ENCODE peak calls at places on chromosomes 16 and 17, in four cellular contexts. H is fibroblast of mammary gland, T is Peyer's patch, S is tibial nerve. C is an unnamed sample.

GRCh38 chr17:64073771-64074703 is 53.6 kb upstream of the ICAM2 start:
- DNase-seq in T (no peak), H (no peak), S (no peak), C (no peak)

GRCh38 chr16:75632857-75633256 is 9.8 kb upstream of the ADAT1 start:
- DNase-seq in S (no peak), T (no peak), H (no peak), C (no peak)

GRCh38 chr17:320139-320538 is 32.5 kb downstream of the RPH3AL start:
- DNase-seq in H (no peak), T (peak; percentile 30), S (no peak), C (peak; percentile 34)

GRCh38 chr17:11645426-11645825 is 47.2 kb downstream of the DNAH9 start:
- DNase-seq in S (no peak), H (no peak), T (no peak), C (no peak)

GRCh38 chr16:15690296-15690695 is 40.3 kb downstream of the NDE1 start:
- DNase-seq in S (no peak), H (peak; percentile 37), T (no peak), C (no peak)

GRCh38 chr16:84281077-84281476 is 13.6 kb upstream of the WFDC1 start:
- DNase-seq in H (peak; percentile 30), T (no peak), S (no peak), C (peak; percentile 30)

GRCh38 chr16:85555549-85556455 is 57.3 kb upstream of the GSE1 start:
- DNase-seq in T (peak; percentile 76), S (peak; percentile 33), H (peak; percentile 30), C (peak; percentile 56)

GRCh38 chr16:75252946-75253911 is 1.8 kb upstream of the BCAR1 start:
- DNase-seq in H (peak; percentile 49), S (no peak), T (no peak), C (peak; percentile 92)

GRCh38 chr16:47230296-47230695 is 86.6 kb upstream of the NETO2 start:
- DNase-seq in S (no peak), T (no peak), H (no peak), C (no peak)

GRCh38 chr17:32185875-32186274 is 43.6 kb downstream of the RHOT1 start:
- DNase-seq in T (no peak), S (no peak), H (peak; percentile 13), C (no peak)

GRCh38 chr16:29808219-29808900 is 2.0 kb downstream of the MAZ start:
- DNase-seq in H (no peak), S (no peak), T (no peak), C (no peak)

GRCh38 chr17:42883802-42884553 is 16.6 kb upstream of the G6PC1 start:
- DNase-seq in T (no peak), H (no peak), S (no peak), C (no peak)

GRCh38 chr17:33218657-33219298 is 74.3 kb downstream of the ASIC2 start:
- DNase-seq in T (no peak), H (peak; percentile 16), S (no peak), C (no peak)

GRCh38 chr16:77551352-77551751 is 116.5 kb upstream of the ADAMTS18 start:
- DNase-seq in H (peak; percentile 35), T (no peak), S (no peak), C (peak; percentile 63)

GRCh38 chr16:27762441-27762840 is 212.5 kb downstream of the KATNIP start:
- DNase-seq in S (no peak), T (no peak), H (no peak), C (peak; percentile 46)

GRCh38 chr17:37518816-37519215 is 29.1 kb downstream of the DUSP14 start:
- DNase-seq in H (peak; percentile 15), S (no peak), T (no peak), C (peak; percentile 19)

GRCh38 chr17:37747222-37747621 is 2.4 kb upstream of the HNF1B start:
- DNase-seq in S (no peak), T (no peak), H (no peak), C (no peak)

GRCh38 chr17:49180303-49180702 is 30.1 kb downstream of the GNGT2 start:
- DNase-seq in S (peak; percentile 80), T (peak; percentile 63), H (peak; percentile 64), C (peak; percentile 72)

GRCh38 chr16:81204794-81205680 is 33.5 kb upstream of the BCO1 start:
- DNase-seq in H (peak; percentile 67), T (no peak), S (peak; percentile 34), C (peak; percentile 78)

GRCh38 chr17:76747716-76748360 is 9.9 kb downstream of the MFSD11 start:
- DNase-seq in H (no peak), T (no peak), S (no peak), C (peak; percentile 24)

GRCh38 chr16:57637424-57637823 is 9.0 kb downstream of the ADGRG1 start:
- DNase-seq in H (no peak), S (peak; percentile 16), T (no peak), C (peak; percentile 42)

GRCh38 chr17:9472541-9472940 is 103.1 kb downstream of the STX8 start:
- DNase-seq in S (peak; percentile 27), H (peak; percentile 73), T (no peak), C (no peak)

GRCh38 chr16:1818204-1818872 is 8.3 kb downstream of the HAGH start:
- DNase-seq in S (no peak), T (no peak), H (no peak), C (no peak)

GRCh38 chr16:15601212-15601879 is 41.6 kb downstream of the MARF1 start:
- DNase-seq in H (no peak), T (no peak), S (no peak), C (peak; percentile 15)

GRCh38 chr17:28328325-28328724 is 6.9 kb downstream of the IFT20 start:
- DNase-seq in H (no peak), T (no peak), S (no peak), C (peak; percentile 56)

GRCh38 chr16:28192811-28193529 is 18.8 kb downstream of the XPO6 start:
- DNase-seq in S (no peak), H (no peak), T (no peak), C (no peak)

GRCh38 chr17:78202666-78203065 is 11.4 kb upstream of the BIRC5 start:
- DNase-seq in S (no peak), H (no peak), T (no peak), C (no peak)

GRCh38 chr16:30844671-30845449 is 49.0 kb downstream of the BCL7C start:
- DNase-seq in T (peak; percentile 64), H (peak; percentile 92), S (peak; percentile 93), C (peak; percentile 85)

GRCh38 chr16:64116151-64116550 is 1005.7 kb downstream of the CDH11 start:
- DNase-seq in H (no peak), T (no peak), S (no peak), C (no peak)

GRCh38 chr17:36468903-36469635 is 17.4 kb upstream of the ZNHIT3 start:
- DNase-seq in H (no peak), T (no peak), S (no peak), C (no peak)

GRCh38 chr16:12801511-12802042 is 2.1 kb downstream of the CPPED1 start:
- DNase-seq in S (peak; percentile 43), H (peak; percentile 80), T (no peak), C (peak; percentile 85)

GRCh38 chr17:62666061-62666800 is 38.8 kb downstream of the MRC2 start:
- DNase-seq in S (no peak), T (no peak), H (no peak), C (no peak)

GRCh38 chr17:30816165-30816564 is 8.3 kb downstream of the CRLF3 start:
- DNase-seq in T (no peak), H (no peak), S (no peak), C (no peak)

GRCh38 chr17:30808785-30809286 is 15.7 kb downstream of the CRLF3 start:
- DNase-seq in S (no peak), H (no peak), T (no peak), C (no peak)

GRCh38 chr17:30809867-30810266 is 14.6 kb downstream of the CRLF3 start:
- DNase-seq in S (no peak), T (no peak), H (no peak), C (no peak)

DNA sequence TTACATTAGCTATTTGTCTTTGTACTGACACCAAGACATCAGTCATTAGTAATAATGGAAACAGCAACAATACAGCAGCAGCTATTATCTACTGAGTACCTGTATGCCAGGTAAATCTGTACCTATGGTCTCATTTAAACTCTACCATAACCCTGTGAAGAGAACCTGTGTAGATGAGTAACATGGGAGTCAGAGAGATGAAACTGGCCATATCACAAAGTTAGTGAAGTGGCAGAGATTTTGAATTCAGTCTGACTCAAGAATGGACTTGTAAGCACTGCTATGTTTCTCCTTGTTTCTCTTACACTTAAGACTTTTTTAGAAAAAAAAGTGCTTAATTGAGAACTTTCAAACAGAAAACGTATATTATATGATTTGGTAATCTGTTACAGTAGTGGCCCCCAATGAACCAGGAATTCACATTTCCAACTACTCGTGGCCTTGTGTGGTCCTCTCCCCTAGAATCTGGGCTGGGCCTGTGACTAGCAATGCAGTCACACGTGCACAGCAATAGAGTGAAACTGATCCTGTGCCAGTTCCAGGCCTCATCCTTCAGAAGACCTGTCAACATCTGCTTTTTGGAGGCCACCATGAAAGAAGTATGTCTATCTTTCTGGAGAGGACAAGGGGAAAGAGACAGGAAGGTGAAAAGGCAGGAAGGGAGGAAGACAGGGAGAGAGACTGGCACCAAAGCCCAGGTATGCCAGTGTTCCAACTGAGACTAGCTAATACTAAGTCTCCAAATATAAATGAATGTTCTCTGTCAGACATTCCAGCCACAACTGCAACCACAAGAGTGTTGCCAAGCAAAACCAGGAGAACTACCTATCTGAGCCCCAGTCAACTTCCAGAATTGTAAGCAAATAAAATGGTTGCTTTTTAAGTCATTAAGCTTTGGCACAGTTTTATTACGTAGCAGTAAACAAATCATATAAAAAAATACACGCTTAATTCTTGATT is 12.0 kb downstream of the CRLF3 start:
- DNase-seq in T (no peak), H (peak; percentile 65), S (no peak), C (peak; percentile 39)
- H3K4me3 ChIP-seq in T (no peak overlapping the region), H (no peak overlapping the region), S (no peak overlapping the region), C (no peak overlapping the region)

DNA sequence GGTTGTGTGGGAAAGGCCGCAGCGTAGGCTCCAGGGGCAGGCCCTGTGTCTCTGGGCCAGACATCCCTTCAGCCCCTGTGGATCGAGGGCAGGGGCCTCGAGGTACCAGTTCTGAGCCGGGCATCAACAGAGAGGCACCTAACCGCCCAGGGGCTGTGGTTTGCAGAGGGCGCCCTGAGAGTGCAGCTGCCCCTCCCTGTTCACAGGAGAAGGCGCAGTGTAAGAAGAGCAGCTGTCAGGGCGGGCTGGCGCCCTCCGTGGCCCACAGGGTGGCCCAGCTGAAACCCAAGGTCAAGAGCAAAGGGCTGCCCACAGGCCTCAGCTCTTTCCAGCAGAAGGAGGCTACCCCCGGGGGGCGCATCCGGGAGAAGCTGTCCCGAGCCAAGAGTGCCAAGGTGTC is 56.5 kb downstream of the ACTG1 start:
- DNase-seq in H (no peak), T (no peak), S (no peak), C (no peak)
- H3K4me3 ChIP-seq in H (no peak overlapping the region), T (no peak overlapping the region), S (no peak overlapping the region), C (no peak overlapping the region)

GRCh38 chr17:58004060-58004459 is 3.0 kb downstream of the SRSF1 start:
- DNase-seq in H (no peak), T (no peak), S (no peak), C (no peak)
- H3K4me3 ChIP-seq in H (no peak overlapping the region), T (no peak overlapping the region), S (no peak overlapping the region), C (no peak overlapping the region)

GRCh38 chr16:66366433-66367299 is at the start of gene CDH5:
- DNase-seq in H (no peak), S (peak; percentile 65), T (no peak), C (no peak)
- H3K4me3 ChIP-seq in H (no peak within 1 kb of the TSS), S (peak within 1 kb of the TSS; percentile 53), T (no peak within 1 kb of the TSS), C (no peak within 1 kb of the TSS)

DNA sequence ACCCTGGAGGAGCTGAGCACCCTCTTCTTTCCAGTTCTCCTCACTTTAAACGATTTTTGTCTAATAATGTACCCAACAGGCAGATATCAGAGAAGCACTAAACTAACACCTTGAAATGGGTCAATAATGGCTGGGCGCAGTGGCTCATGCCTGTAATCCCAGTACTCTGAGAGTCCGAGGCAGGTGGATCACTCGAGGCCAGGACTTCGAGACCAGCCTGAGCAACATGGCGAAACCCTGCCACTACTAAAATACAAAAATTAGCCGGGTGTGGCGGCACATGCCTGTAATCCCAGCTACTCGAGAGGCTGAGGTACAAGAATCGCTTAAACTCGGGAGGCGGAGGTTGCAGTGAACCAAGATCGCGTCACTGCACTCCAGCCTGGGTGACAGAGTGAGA is 57.4 kb downstream of the ZFHX3 start:
- DNase-seq in T (no peak), S (no peak), H (no peak), C (no peak)
- H3K4me3 ChIP-seq in T (no peak overlapping the region), S (peak overlapping the region; percentile 27), H (peak overlapping the region; percentile 26), C (no peak overlapping the region)